ENCODE peak calls at places on chromosome 14, in eight cellular contexts. K, G, H, O, R, L, T and Z are unnamed samples.

GRCh38 chr14:104230946-104231345 is 92.6 kb downstream of the KIF26A start:
- DNase-seq in H (no peak), O (no peak), K (no peak), T (no peak), G (no peak), L (no peak), R (no peak), Z (no peak)

GRCh38 chr14:54901380-54902142 is 1.1 kb downstream of the GCH1 start:
- DNase-seq in L (no peak), O (peak; percentile 56), K (peak; percentile 68), T (no peak), G (peak; percentile 14), H (no peak), R (no peak), Z (peak; percentile 29)

GRCh38 chr14:42130809-42131208 is 524.1 kb downstream of the LRFN5 start:
- DNase-seq in T (no peak), O (no peak), R (no peak), H (no peak), L (no peak), K (no peak), G (no peak), Z (no peak)

GRCh38 chr14:103121846-103122577 is 1.2 kb upstream of the TNFAIP2 start:
- DNase-seq in T (peak; percentile 53), O (peak; percentile 85), H (peak; percentile 90), L (peak; percentile 74), R (peak; percentile 94), G (peak; percentile 98), K (peak; percentile 96), Z (peak; percentile 72)

GRCh38 chr14:101813171-101813759 is 51.8 kb downstream of the PPP2R5C start:
- DNase-seq in R (no peak), T (no peak), G (no peak), K (peak; percentile 82), O (no peak), H (no peak), L (no peak), Z (no peak)

GRCh38 chr14:71166434-71166833 is 259.2 kb downstream of the PCNX1 start:
- DNase-seq in L (peak; percentile 57), G (peak; percentile 55), R (peak; percentile 28), K (no peak), H (no peak), T (peak; percentile 85), O (no peak), Z (peak; percentile 81)

GRCh38 chr14:103716091-103716801 is 636 bp downstream of the ZFYVE21 start:
- DNase-seq in G (no peak), O (no peak), H (peak; percentile 68), L (no peak), R (no peak), K (no peak), T (no peak), Z (no peak)

GRCh38 chr14:45177081-45177480 is 41.4 kb downstream of the FANCM start:
- DNase-seq in H (no peak), T (peak; percentile 86), O (no peak), L (no peak), G (no peak), R (no peak), K (no peak), Z (no peak)

GRCh38 chr14:42571991-42572390 is 965.3 kb downstream of the LRFN5 start:
- DNase-seq in R (no peak), K (no peak), T (no peak), O (no peak), L (no peak), G (no peak), H (no peak), Z (no peak)

GRCh38 chr14:92531151-92531873 is 17.7 kb downstream of the RIN3 start:
- DNase-seq in G (no peak), K (peak; percentile 63), R (no peak), L (no peak), O (no peak), T (no peak), H (no peak), Z (no peak)

GRCh38 chr14:75310295-75311059 is 31.8 kb downstream of the FOS start:
- DNase-seq in T (peak; percentile 86), O (peak; percentile 88), G (peak; percentile 80), H (peak; percentile 94), L (no peak), K (peak; percentile 92), R (peak; percentile 95), Z (peak; percentile 58)

GRCh38 chr14:60753264-60754126 is 18.9 kb downstream of the MNAT1 start:
- DNase-seq in T (peak; percentile 40), L (no peak), R (no peak), O (no peak), G (no peak), K (no peak), H (no peak), Z (no peak)

GRCh38 chr14:97412933-97413574 is 615.9 kb downstream of the VRK1 start:
- DNase-seq in H (no peak), G (no peak), R (no peak), L (no peak), K (no peak), O (no peak), T (no peak), Z (no peak)

GRCh38 chr14:36667679-36668078 is 6.0 kb downstream of the PAX9 start:
- DNase-seq in R (no peak), O (no peak), G (no peak), K (no peak), L (no peak), T (no peak), H (no peak), Z (no peak)
- TF ChIP-seq POLR2A in R (no peak), O (no peak), G (no peak), K (no peak), L (no peak), T (no peak), H (no peak), Z (no peak)

DNA sequence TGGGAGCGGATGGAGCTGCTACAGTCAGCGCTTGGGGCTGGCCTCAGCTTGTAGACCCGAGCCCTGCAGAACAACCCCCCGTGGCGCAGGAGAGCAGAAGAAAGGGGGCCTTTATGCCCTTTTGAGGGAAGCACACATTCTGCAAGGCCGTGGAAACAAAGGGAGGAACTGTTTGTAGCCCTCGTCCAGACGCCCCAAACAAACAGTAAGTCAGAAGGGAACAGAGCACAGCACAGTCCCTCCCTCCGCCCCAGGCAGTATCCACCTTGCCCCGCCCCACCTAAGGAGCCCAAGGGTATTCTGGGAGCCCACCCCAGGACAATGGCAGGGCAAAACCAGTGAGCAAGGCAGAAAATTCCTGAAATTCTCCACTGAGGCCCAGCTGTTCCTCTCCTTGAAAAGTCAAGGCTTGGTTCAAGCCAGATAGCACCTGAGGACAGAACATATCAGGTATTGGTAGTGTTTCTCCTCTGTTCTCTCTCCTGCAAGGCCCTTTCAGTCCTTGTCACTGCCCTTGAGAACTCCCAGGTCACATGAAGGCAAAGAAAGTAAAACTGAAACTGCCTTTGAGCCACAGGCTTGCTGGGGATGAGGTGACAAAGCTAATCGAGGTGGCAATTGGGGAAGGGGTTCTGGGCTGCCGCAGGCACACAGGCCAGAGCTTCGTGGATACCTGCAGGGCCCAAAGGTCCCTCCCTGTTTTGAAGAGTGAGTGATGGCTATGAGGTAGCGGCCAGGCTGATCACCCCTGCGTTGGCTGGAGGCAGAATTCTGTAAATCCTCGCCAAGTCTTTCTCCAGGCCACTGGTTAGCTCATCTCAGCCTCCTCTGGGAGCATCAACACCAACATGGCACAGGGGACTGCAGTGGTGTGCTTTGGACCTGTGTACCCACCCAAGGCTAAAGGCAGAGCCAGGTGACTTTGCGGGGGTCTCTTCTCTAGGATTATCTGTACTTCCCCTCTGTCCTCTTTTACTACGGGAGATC is 499 bp downstream of the DGLUCY start:
- DNase-seq in H (no peak), T (peak; percentile 43), K (peak; percentile 69), R (peak; percentile 60), L (peak; percentile 79), O (peak; percentile 66), G (no peak), Z (peak; percentile 77)
- TF ChIP-seq POLR2A in H (no peak), T (no peak), K (peak; percentile 82), R (peak; percentile 71), L (peak; percentile 65), O (no peak), G (peak; percentile 47), Z (peak; percentile 18)

DNA sequence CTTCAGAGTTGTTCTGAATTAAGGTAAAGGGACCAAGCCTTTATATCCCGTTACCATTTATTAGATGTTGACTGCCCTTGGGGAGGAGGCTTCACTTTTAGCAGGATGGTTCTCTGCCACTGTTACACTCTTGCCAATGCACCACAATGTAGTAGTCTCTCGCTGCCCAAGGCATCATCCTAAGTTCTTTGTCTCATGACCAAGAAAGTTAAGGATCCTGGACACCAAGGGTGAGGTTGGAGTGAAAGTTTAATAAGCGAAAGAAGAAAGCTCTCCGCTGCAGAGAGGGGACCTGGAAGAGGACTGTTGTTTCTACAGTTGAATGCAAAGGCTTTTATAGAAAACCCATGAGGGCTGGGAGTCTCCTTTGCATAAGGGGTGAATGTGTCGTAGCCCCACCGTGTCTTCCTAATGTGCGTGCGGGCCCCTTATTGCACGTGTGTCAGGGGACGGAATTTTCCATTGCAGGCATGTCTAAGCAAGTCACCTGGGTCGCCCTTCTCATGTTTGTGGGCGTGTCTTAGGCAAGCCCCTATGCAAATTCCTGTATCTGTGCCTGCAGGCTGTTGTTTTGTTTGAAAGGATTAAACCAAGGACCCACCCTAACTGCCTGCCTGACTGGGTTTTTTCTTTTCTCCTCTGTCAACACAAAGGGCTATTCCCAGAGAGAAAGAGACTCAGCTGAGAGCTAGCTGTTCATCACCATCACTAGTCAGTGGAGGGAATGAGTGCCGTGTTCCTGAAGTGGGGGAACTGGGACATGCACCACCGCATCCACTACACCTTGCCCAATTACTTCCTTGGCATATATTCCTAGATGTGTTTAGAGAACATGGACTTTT is 17.6 kb upstream of the RNASE1 start:
- DNase-seq in T (no peak), R (no peak), L (no peak), G (no peak), K (no peak), H (no peak), O (no peak), Z (no peak)
- TF ChIP-seq POLR2A in T (no peak), R (no peak), L (no peak), G (no peak), K (no peak), H (no peak), O (no peak), Z (no peak)

DNA sequence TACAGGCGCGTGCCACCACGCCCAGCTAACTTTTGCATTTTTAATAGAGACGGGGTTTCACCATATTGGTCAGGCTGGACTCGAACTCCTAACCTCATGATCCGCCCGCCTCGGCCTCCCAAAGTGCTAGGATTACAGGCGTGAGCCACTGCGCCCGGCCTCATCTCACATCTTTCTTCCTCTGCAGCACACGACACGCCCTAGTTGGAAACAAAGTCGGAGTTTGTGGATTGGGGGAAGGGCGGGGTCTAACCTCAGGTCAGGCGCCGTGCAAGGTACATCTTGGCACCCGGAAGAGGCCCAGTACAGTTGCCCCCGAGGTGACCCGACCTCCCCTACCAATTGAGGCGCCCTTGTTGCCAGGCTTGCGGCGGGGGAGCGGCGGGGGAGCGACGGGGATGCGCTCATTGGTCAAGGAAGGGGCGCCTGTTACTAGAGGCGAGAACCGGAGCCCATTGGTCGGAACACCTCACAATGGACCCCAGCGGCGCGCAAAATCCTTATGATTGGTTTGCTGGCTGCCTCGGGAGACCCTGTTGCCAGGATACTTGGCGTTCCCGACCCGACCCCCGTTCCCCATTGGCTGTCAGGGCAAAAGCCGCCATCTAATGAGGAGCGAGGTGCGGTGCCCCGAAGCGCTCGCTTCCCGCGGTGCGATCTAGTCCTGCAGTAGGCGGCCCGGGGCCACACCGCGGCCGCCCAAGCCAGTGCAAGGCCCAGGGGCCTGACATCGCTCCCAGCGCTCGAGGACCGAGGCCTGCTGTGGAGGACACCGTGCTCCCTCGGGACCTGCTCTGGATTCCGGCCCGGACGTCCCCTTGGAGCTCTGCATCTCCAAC is at the start of gene REC8:
- DNase-seq in H (peak; percentile 66), T (no peak), L (no peak), G (no peak), R (peak; percentile 58), K (peak; percentile 95), O (no peak), Z (peak; percentile 88)
- TF ChIP-seq POLR2A in H (no peak), T (no peak), L (no peak), G (no peak), R (no peak), K (no peak), O (no peak), Z (no peak)

GRCh38 chr14:32932302-32932920 is 6.3 kb upstream of the NPAS3 start:
- DNase-seq in R (no peak), O (no peak), G (no peak), K (no peak), T (no peak), L (no peak), H (no peak), Z (no peak)
- TF ChIP-seq POLR2A in R (no peak), O (no peak), G (no peak), K (no peak), T (no peak), L (no peak), H (no peak), Z (no peak)